ENCODE peak calls at places on chromosomes 2 and 18, in ten cellular contexts. F is effector memory CD8-positive, alpha-beta T cell; V is RWPE2; T is vagina; H is H54; L is coronary artery; R is right lobe of liver; E is NAMALWA; O is stimulated activated CD8-positive, alpha-beta memory T cell treated with anti-CD3 and anti-CD28 coated beads, Interleukin-2, amount 100 ng/mL, for 48 hours; N is activated CD8-positive, alpha-beta memory T cell treated with anti-CD3 and anti-CD28 coated beads for 24 hours. A is an unnamed sample.

GRCh38 chr18:34801769-34802168 is 91.7 kb downstream of the DTNA start:
- DNase-seq in N (no peak), V (no peak), R (no peak), F (no peak), L (no peak), T (no peak), E (no peak), O (no peak), H (no peak), A (no peak)

GRCh38 chr2:174059178-174059874 is 94.2 kb upstream of the SP3 start:
- DNase-seq in E (no peak), R (no peak), H (no peak), F (no peak), N (no peak), T (no peak), O (no peak), V (no peak), L (no peak), A (no peak)

GRCh38 chr2:121429119-121429903 is 101.4 kb upstream of the RNU4ATAC start:
- DNase-seq in V (no peak), E (no peak), N (no peak), O (no peak), H (no peak), F (no peak), T (no peak), L (no peak), R (no peak), A (no peak)

GRCh38 chr2:134392689-134393476 is 139.0 kb downstream of the MGAT5 start:
- DNase-seq in T (no peak), H (no peak), O (no peak), L (no peak), V (no peak), E (no peak), N (no peak), R (no peak), F (no peak), A (no peak)

GRCh38 chr2:189569295-189569925 is 11.2 kb downstream of the SLC40A1 start:
- DNase-seq in E (no peak), R (no peak), N (no peak), T (no peak), H (no peak), L (no peak), O (no peak), F (no peak), V (no peak), A (no peak)

GRCh38 chr18:36843199-36843598 is 14.3 kb downstream of the KIAA1328 start:
- DNase-seq in R (no peak), L (no peak), T (no peak), N (no peak), O (no peak), F (no peak), H (no peak), V (no peak), E (no peak), A (no peak)

GRCh38 chr18:29874519-29875098 is 1167.9 kb downstream of the DSC3 start:
- DNase-seq in T (no peak), R (no peak), E (peak), O (no peak), H (peak), F (no peak), L (no peak), V (no peak), N (no peak), A (no peak)

GRCh38 chr2:140891614-140892212 is 1239.1 kb downstream of the LRP1B start:
- DNase-seq in H (no peak), T (no peak), N (no peak), O (no peak), V (no peak), R (no peak), F (no peak), L (no peak), E (no peak), A (no peak)

GRCh38 chr18:73101977-73102376 is 234.2 kb upstream of the NETO1 start:
- DNase-seq in H (no peak), V (no peak), R (no peak), F (no peak), O (no peak), L (no peak), N (no peak), T (no peak), E (no peak), A (no peak)

GRCh38 chr2:47272031-47272864 is 117.1 kb upstream of the STPG4 start:
- DNase-seq in F (peak), H (peak), O (peak), V (no peak), E (peak), N (peak), L (peak), T (no peak), R (peak), A (peak)

GRCh38 chr2:101179982-101180381 is 28.8 kb upstream of the TBC1D8 start:
- DNase-seq in H (no peak), V (no peak), L (no peak), T (no peak), R (no peak), E (no peak), F (no peak), N (no peak), O (no peak), A (no peak)

GRCh38 chr2:187580462-187581124 is 26.4 kb upstream of the TFPI start:
- DNase-seq in E (peak), H (no peak), T (no peak), F (no peak), V (no peak), N (no peak), L (no peak), O (no peak), R (no peak), A (no peak)

GRCh38 chr2:33136570-33136969 is 189.8 kb downstream of the LTBP1 start:
- DNase-seq in F (no peak), H (no peak), V (no peak), L (no peak), N (no peak), T (no peak), R (no peak), O (no peak), E (no peak), A (no peak)

GRCh38 chr2:53460347-53460746 is 307.3 kb upstream of the CHAC2 start:
- DNase-seq in E (no peak), V (no peak), N (no peak), O (no peak), L (no peak), T (no peak), R (peak), F (no peak), H (no peak), A (no peak)

GRCh38 chr2:100818606-100819364 is 1.2 kb upstream of the NPAS2 start:
- DNase-seq in F (no peak), H (peak), N (peak), V (no peak), T (no peak), O (no peak), L (peak), R (peak), E (no peak), A (no peak)

GRCh38 chr2:165440367-165440766 is 29.1 kb upstream of the CSRNP3 start:
- DNase-seq in T (no peak), L (no peak), N (no peak), R (no peak), E (peak), V (no peak), H (no peak), F (no peak), O (no peak), A (peak)

GRCh38 chr2:237486819-237487448 is at the start of gene MLPH:
- DNase-seq in V (no peak), L (peak), E (no peak), R (peak), F (no peak), O (no peak), T (no peak), N (no peak), H (peak), A (no peak)

GRCh38 chr2:48940606-48941005 is 185.1 kb upstream of the LHCGR start:
- DNase-seq in F (no peak), E (no peak), O (no peak), H (no peak), V (no peak), T (no peak), L (no peak), N (no peak), R (no peak), A (no peak)

GRCh38 chr18:29651121-29651675 is 1391.3 kb downstream of the DSC3 start:
- DNase-seq in H (no peak), O (no peak), T (no peak), E (no peak), F (no peak), N (no peak), V (no peak), L (no peak), R (no peak), A (no peak)

GRCh38 chr2:44237221-44237620 is 38.1 kb upstream of the SLC3A1 start:
- DNase-seq in H (no peak), O (no peak), V (no peak), R (no peak), T (no peak), N (no peak), F (peak), L (no peak), E (peak), A (peak)

GRCh38 chr2:113160962-113161361 is 12.8 kb upstream of the PSD4 start:
- DNase-seq in E (no peak), R (no peak), L (peak), V (no peak), N (peak), O (no peak), F (no peak), H (no peak), T (no peak), A (no peak)

GRCh38 chr2:19124135-19124534 is 234.3 kb downstream of the OSR1 start:
- DNase-seq in N (no peak), F (no peak), O (no peak), L (no peak), R (no peak), V (no peak), T (no peak), H (peak), E (no peak), A (no peak)

GRCh38 chr2:231384970-231385369 is 10.5 kb upstream of the B3GNT7 start:
- DNase-seq in E (no peak), R (no peak), T (no peak), V (no peak), L (no peak), F (no peak), N (no peak), H (no peak), O (no peak), A (no peak)

A was measured in immature natural killer cell.